ENCODE peak calls at places on chromosomes 4 and X, in nine cellular contexts. U, I, J, N, P, T, L, V and R are unnamed samples.
A peak's percentile ranks its signal among the peaks of the same experiment; 100 is the strongest.

GRCh38 chrX:120452131-120452530 is 17.0 kb downstream of the LAMP2 start:
- DNase-seq in U (peak; percentile 49), I (no peak), J (no peak), N (peak; percentile 57), P (no peak), T (peak; percentile 10), L (no peak), V (no peak), R (no peak)

GRCh38 chrX:135477576-135477975 is 42.9 kb upstream of the INTS6L start:
- DNase-seq in U (peak; percentile 24), I (peak; percentile 29), J (no peak), N (peak; percentile 64), P (peak; percentile 77), T (peak; percentile 37), L (peak; percentile 44), V (no peak), R (no peak)

GRCh38 chr4:17494258-17494657 is 17.6 kb downstream of the QDPR start:
- DNase-seq in U (no peak), I (no peak), J (no peak), N (peak; percentile 75), P (no peak), T (peak; percentile 19), L (peak; percentile 74), V (no peak), R (no peak)

GRCh38 chr4:184355111-184355604 is 119.2 kb downstream of the IRF2 start:
- DNase-seq in U (peak; percentile 68), I (peak; percentile 7), J (no peak), N (peak; percentile 88), P (peak; percentile 73), T (peak; percentile 39), L (peak; percentile 81), V (no peak), R (no peak)

GRCh38 chrX:2829066-2829430 is 318 bp downstream of the GYG2 start:
- DNase-seq in U (no peak), I (no peak), J (no peak), N (no peak), P (peak; percentile 58), T (no peak), L (no peak), V (no peak), R (no peak)

GRCh38 chr4:140012688-140013087 is 141.3 kb downstream of the MAML3 start:
- DNase-seq in U (peak; percentile 37), I (peak; percentile 50), J (peak; percentile 62), N (peak; percentile 24), P (no peak), T (peak; percentile 74), L (peak; percentile 75), V (no peak), R (no peak)

GRCh38 chr4:20249333-20249732 is 2.4 kb upstream of the SLIT2 start:
- DNase-seq in U (no peak), I (peak; percentile 12), J (no peak), N (no peak), P (no peak), T (peak; percentile 26), L (peak; percentile 34), V (no peak), R (no peak)

GRCh38 chr4:169900241-169900845 is 125.9 kb downstream of the MFAP3L start:
- DNase-seq in U (no peak), I (no peak), J (no peak), N (no peak), P (no peak), T (peak; percentile 15), L (peak; percentile 50), V (no peak), R (no peak)

GRCh38 chr4:10260777-10261176 is 144.2 kb upstream of the WDR1 start:
- DNase-seq in U (peak; percentile 1), I (no peak), J (no peak), N (no peak), P (no peak), T (peak; percentile 23), L (no peak), V (no peak), R (no peak)

GRCh38 chr4:78953231-78953630 is 14.0 kb upstream of the PAQR3 start:
- DNase-seq in U (no peak), I (no peak), J (no peak), N (no peak), P (no peak), T (no peak), L (no peak), V (no peak), R (no peak)

GRCh38 chrX:153598541-153599191 is at the start of gene CCNQ:
- DNase-seq in U (peak; percentile 40), I (no peak), J (no peak), N (peak; percentile 40), P (peak; percentile 62), T (peak; percentile 72), L (no peak), V (no peak), R (no peak)

GRCh38 chrX:150845091-150845490 is 53.4 kb downstream of the CD99L2 start:
- DNase-seq in U (no peak), I (no peak), J (no peak), N (no peak), P (no peak), T (peak; percentile 82), L (no peak), V (no peak), R (no peak)

GRCh38 chr4:56930638-56931037 is 22.9 kb downstream of the REST start:
- DNase-seq in U (no peak), I (no peak), J (no peak), N (no peak), P (no peak), T (no peak), L (no peak), V (no peak), R (no peak)

GRCh38 chr4:93502991-93503390 is 325.6 kb upstream of the ATOH1 start:
- DNase-seq in U (no peak), I (no peak), J (no peak), N (no peak), P (no peak), T (no peak), L (no peak), V (no peak), R (no peak)

GRCh38 chr4:52914051-52914605 is 52.0 kb downstream of the RASL11B start:
- DNase-seq in U (no peak), I (no peak), J (no peak), N (no peak), P (no peak), T (peak; percentile 96), L (peak; percentile 81), V (no peak), R (no peak)

GRCh38 chrX:143319526-143319925 is 197.7 kb downstream of the SPANXN3 start:
- DNase-seq in U (no peak), I (no peak), J (no peak), N (no peak), P (no peak), T (no peak), L (no peak), V (no peak), R (no peak)

GRCh38 chr4:21181716-21182115 is 481.5 kb downstream of the PACRGL start:
- DNase-seq in U (no peak), I (no peak), J (no peak), N (no peak), P (no peak), T (no peak), L (peak; percentile 1), V (no peak), R (no peak)

GRCh38 chr4:17476811-17477210 is 35.1 kb downstream of the QDPR start:
- DNase-seq in U (no peak), I (no peak), J (no peak), N (no peak), P (no peak), T (no peak), L (no peak), V (no peak), R (no peak)

GRCh38 chrX:30642642-30643041 is 10.6 kb upstream of the GK start:
- DNase-seq in U (no peak), I (no peak), J (no peak), N (no peak), P (no peak), T (no peak), L (no peak), V (no peak), R (no peak)
- H3K27ac ChIP-seq in U (no peak overlapping the region), I (no peak overlapping the region), J (no peak overlapping the region), N (no peak overlapping the region), P (no peak overlapping the region), T (no peak overlapping the region), L (no peak overlapping the region), V (no peak overlapping the region), R (no peak overlapping the region)

GRCh38 chrX:19094654-19095053 is 27.6 kb downstream of the ADGRG2 start:
- DNase-seq in U (no peak), I (no peak), J (peak; percentile 49), N (no peak), P (peak; percentile 69), T (no peak), L (no peak), V (no peak), R (no peak)
- H3K27ac ChIP-seq in U (no peak overlapping the region), I (no peak overlapping the region), J (no peak overlapping the region), N (no peak overlapping the region), P (no peak overlapping the region), T (no peak overlapping the region), L (no peak overlapping the region), V (no peak overlapping the region), R (no peak overlapping the region)

GRCh38 chr4:143307536-143307935 is 29.1 kb upstream of the GAB1 start:
- DNase-seq in U (no peak), I (no peak), J (no peak), N (no peak), P (no peak), T (no peak), L (no peak), V (no peak), R (no peak)

GRCh38 chr4:143311924-143312323 is 24.8 kb upstream of the GAB1 start:
- DNase-seq in U (no peak), I (no peak), J (no peak), N (no peak), P (no peak), T (no peak), L (no peak), V (no peak), R (no peak)

GRCh38 chr4:143313527-143313926 is 23.1 kb upstream of the GAB1 start:
- DNase-seq in U (no peak), I (no peak), J (no peak), N (peak; percentile 16), P (no peak), T (no peak), L (no peak), V (no peak), R (no peak)

GRCh38 chr4:143306788-143307187 is 29.9 kb upstream of the GAB1 start:
- DNase-seq in U (no peak), I (no peak), J (no peak), N (no peak), P (no peak), T (no peak), L (no peak), V (no peak), R (no peak)

DNA sequence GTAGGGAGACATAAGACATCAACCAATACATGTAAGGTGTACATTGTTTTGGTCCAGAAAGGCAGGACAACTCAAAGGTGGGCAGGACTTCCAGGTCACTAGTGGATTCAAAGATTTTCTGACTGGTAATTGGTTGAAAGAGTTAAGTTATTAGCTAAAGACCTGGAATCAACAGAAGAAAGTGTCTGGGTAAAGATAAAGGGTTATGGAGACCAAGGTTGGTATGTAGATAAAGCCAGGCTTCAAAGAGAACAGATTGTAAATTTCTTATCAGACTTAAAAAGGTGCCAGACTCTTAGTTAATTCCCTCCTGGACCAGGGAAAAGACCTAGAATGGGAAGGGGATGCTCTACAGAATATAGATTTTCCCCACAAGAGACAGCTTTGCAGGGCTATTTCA is 28.3 kb upstream of the GAB1 start:
- DNase-seq in U (no peak), I (no peak), J (no peak), N (no peak), P (no peak), T (no peak), L (no peak), V (no peak), R (no peak)
- H3K27ac ChIP-seq in U (no peak overlapping the region), I (no peak overlapping the region), J (no peak overlapping the region), N (no peak overlapping the region), P (no peak overlapping the region), T (no peak overlapping the region), L (no peak overlapping the region), V (no peak overlapping the region), R (no peak overlapping the region)

GRCh38 chr4:38310446-38311043 is 350.3 kb downstream of the PTTG2 start:
- DNase-seq in U (no peak), I (no peak), J (no peak), N (no peak), P (no peak), T (peak; percentile 13), L (peak; percentile 51), V (no peak), R (peak; percentile 66)
- H3K27ac ChIP-seq in U (no peak overlapping the region), I (no peak overlapping the region), J (no peak overlapping the region), N (no peak overlapping the region), P (no peak overlapping the region), T (no peak overlapping the region), L (no peak overlapping the region), V (no peak overlapping the region), R (peak overlapping the region; percentile 20)